ENCODE peak calls at places on chromosomes 5 and 9, in six cellular contexts. R is K562; Y is CD8-positive, alpha-beta memory T cell; B is colonic mucosa; U is pancreas; G is RWPE2. W is an unnamed sample.
A peak's percentile ranks its signal among the peaks of the same experiment; 100 is the strongest.

GRCh38 chr5:16970826-16971225 is 34.7 kb upstream of the MYO10 start:
- DNase-seq in G (peak; percentile 0), U (no peak), Y (no peak), R (no peak), B (no peak), W (no peak)

GRCh38 chr9:90921104-90921503 is 119.5 kb downstream of the SYK start:
- DNase-seq in G (peak; percentile 95), B (no peak), Y (no peak), R (no peak), U (peak; percentile 49), W (peak; percentile 84)

GRCh38 chr5:151496041-151496484 is 48.7 kb downstream of the SLC36A1 start:
- DNase-seq in B (no peak), G (no peak), Y (no peak), U (no peak), R (no peak), W (no peak)

GRCh38 chr9:89309608-89310485 is 1.1 kb upstream of the CKS2 start:
- DNase-seq in R (peak; percentile 41), B (peak; percentile 59), U (no peak), Y (no peak), G (no peak), W (no peak)

GRCh38 chr9:134625361-134626140 is 16.1 kb upstream of the COL5A1 start:
- DNase-seq in U (no peak), Y (no peak), R (no peak), B (no peak), G (peak; percentile 42), W (no peak)

GRCh38 chr5:78467744-78468357 is 107.4 kb downstream of the SCAMP1 start:
- DNase-seq in U (no peak), R (peak; percentile 44), Y (no peak), G (no peak), B (no peak), W (no peak)

GRCh38 chr9:128420060-128420650 is 502 bp upstream of the CERCAM start:
- DNase-seq in U (peak; percentile 65), R (peak; percentile 89), B (peak; percentile 61), Y (peak; percentile 74), G (no peak), W (no peak)

GRCh38 chr5:172830876-172831662 is 3.0 kb upstream of the ERGIC1 start:
- DNase-seq in U (no peak), G (no peak), B (no peak), R (no peak), Y (no peak), W (no peak)

GRCh38 chr5:106459541-106459940 is 1211.2 kb downstream of the EFNA5 start:
- DNase-seq in R (no peak), G (no peak), U (no peak), B (no peak), Y (no peak), W (no peak)

GRCh38 chr9:98575379-98576346 is 133.1 kb downstream of the GABBR2 start:
- DNase-seq in U (no peak), R (peak; percentile 89), B (no peak), Y (no peak), G (peak; percentile 24), W (peak; percentile 50)

GRCh38 chr5:141846031-141846430 is 32.2 kb downstream of the PCDH1 start:
- DNase-seq in B (no peak), R (no peak), G (no peak), U (no peak), Y (no peak), W (no peak)

GRCh38 chr5:107112207-107112606 is 558.5 kb downstream of the EFNA5 start:
- DNase-seq in U (no peak), G (no peak), B (no peak), R (no peak), Y (no peak), W (no peak)

GRCh38 chr5:42951169-42951846 is 88.8 kb downstream of the ANXA2R start:
- DNase-seq in U (no peak), R (no peak), B (peak; percentile 45), G (no peak), Y (peak; percentile 91), W (no peak)

GRCh38 chr9:69421908-69422801 is 97.1 kb downstream of the ENTREP1 start:
- DNase-seq in Y (no peak), U (peak; percentile 22), R (peak; percentile 70), G (no peak), B (peak; percentile 62), W (no peak)

GRCh38 chr5:118224546-118224945 is 763.8 kb downstream of the DTWD2 start:
- DNase-seq in G (no peak), R (no peak), B (no peak), Y (no peak), U (no peak), W (no peak)

GRCh38 chr5:1080414-1080813 is 31.4 kb downstream of the SLC12A7 start:
- DNase-seq in G (no peak), U (no peak), R (no peak), Y (no peak), B (no peak), W (no peak)

GRCh38 chr5:137218896-137219295 is 280.2 kb downstream of the SPOCK1 start:
- DNase-seq in U (no peak), B (no peak), Y (no peak), R (no peak), G (no peak), W (no peak)

GRCh38 chr9:100540327-100540726 is 37.6 kb upstream of the CAVIN4 start:
- DNase-seq in B (no peak), G (no peak), Y (no peak), U (no peak), R (no peak), W (no peak)

DNA sequence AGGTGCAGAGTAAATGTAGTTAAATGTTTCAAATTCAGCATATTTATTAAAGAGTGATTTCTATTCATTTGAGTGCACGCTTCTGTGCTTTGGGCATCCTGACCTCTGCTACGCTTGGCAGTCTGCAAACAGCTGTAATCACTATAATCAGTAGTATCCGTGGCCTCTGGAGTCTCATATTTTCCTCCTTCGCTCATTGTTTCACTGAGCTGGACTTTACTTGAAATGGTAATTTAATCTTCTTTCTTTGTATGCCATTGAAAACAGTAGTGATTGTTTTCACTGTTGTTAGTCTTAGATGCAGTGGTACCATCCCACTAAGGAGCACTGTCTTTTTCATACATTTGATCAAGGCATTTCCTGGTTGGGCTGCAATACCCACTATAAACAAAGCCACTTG is 43.5 kb upstream of the CAVIN4 start:
- DNase-seq in B (no peak), Y (no peak), U (no peak), G (no peak), R (no peak), W (no peak)
- H3K27ac ChIP-seq in B (no peak overlapping the region), Y (no peak overlapping the region), U (no peak overlapping the region), G (no peak overlapping the region), R (no peak overlapping the region), W (no peak overlapping the region)

DNA sequence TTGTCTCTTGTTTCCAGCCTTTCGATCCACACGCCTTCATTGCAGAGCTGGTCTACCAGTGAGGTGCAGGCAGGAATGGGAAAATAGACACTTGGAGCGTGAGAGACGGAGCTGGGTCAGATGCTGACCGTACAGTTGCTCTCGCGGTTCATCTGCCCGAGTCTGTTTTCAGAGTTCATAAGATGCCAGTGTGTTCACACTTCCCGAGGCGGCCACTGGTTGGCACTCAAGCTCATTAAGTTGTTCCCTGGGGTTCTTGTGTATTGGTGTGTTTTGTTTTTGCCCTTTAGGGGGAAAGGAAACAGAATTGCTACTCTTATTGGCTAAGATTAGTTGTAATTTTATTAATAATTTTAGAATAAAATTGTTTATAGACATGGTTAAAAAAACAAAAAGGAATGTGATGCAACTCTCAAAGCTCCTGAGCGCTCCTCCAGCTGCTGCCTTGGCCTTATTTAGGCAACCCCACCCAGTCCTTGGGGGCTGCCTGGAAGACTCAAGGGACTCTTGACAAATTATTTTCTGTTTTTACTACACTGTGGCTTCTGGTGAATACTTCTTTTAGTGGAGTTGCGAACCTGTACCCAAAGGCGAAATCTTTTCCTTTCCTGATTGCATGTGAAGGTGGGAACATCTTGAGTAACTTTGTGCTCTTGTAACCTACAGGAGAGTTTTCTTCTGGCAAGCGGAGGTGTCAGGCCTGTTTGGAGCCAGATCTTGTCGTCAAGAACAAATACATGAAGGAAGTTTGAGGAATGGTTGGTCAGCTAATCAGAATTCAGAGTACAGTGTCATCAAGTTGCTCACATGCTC is 146.1 kb downstream of the MAST4 start:
- DNase-seq in R (no peak), U (peak; percentile 17), Y (no peak), G (no peak), B (peak; percentile 26), W (no peak)
- H3K27ac ChIP-seq in R (no peak overlapping the region), U (peak overlapping the region; percentile 44), Y (no peak overlapping the region), G (no peak overlapping the region), B (no peak overlapping the region), W (no peak overlapping the region)

GRCh38 chr5:176440932-176441706 is 7.1 kb upstream of the FAF2 start:
- DNase-seq in U (no peak), G (no peak), Y (no peak), B (no peak), R (peak; percentile 39), W (no peak)
- H3K27ac ChIP-seq in U (no peak overlapping the region), G (no peak overlapping the region), Y (no peak overlapping the region), B (no peak overlapping the region), R (no peak overlapping the region), W (no peak overlapping the region)

DNA sequence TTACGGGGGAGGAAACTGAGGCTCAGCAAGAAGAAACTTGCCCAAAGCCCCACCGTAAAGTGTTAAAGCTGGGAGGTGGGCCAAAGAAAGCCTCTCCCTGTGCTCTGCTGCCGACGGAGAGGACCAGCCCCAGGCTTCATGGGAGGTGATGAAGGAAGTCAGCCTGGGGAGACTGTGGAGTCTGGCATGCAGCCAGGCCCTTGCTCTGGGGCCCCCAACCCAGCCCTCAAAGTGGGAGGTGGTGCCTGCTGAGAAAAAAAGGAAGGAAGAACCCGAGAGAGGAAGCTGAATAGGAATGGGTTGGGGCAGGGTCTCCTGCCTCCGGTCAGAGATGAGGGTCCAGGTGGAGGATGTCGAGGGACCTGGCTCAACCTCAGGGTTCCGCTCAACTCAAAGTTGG is 3.8 kb downstream of the RNF44 start:
- DNase-seq in U (no peak), Y (no peak), G (no peak), B (no peak), R (no peak), W (no peak)
- H3K27ac ChIP-seq in U (peak overlapping the region; percentile 93), Y (peak overlapping the region; percentile 49), G (peak overlapping the region; percentile 85), B (peak overlapping the region; percentile 97), R (no peak overlapping the region), W (peak overlapping the region; percentile 93)

GRCh38 chr5:143396353-143396940 is 7.0 kb downstream of the NR3C1 start:
- DNase-seq in G (no peak), U (no peak), Y (no peak), B (no peak), R (no peak), W (no peak)

GRCh38 chr5:143390941-143391340 is 12.5 kb downstream of the NR3C1 start:
- DNase-seq in G (no peak), R (no peak), Y (no peak), B (no peak), U (no peak), W (no peak)

GRCh38 chr5:143390258-143390657 is 13.2 kb downstream of the NR3C1 start:
- DNase-seq in B (no peak), G (no peak), U (no peak), Y (no peak), R (no peak), W (no peak)

GRCh38 chr5:143395638-143396352 is 7.7 kb downstream of the NR3C1 start:
- DNase-seq in Y (no peak), R (no peak), B (no peak), U (no peak), G (no peak), W (no peak)

DNA sequence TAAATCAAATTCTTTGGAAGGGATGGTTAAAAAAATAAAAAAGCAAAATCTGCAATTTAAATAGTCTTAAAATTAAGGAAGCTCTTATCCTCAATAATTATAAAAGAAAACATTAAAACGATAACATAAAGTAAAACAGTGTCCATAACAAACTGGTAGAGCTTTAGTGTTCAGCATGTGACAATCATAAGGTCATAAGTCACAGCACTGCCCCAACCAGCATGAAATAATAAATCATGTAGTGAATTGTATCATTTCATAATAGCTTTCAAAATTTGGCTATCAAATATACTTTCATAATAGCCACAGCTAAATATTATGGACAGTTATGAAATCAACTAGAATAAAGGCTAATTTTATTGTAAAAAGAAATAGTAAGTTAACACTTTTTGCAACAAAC is 10.0 kb downstream of the NR3C1 start:
- DNase-seq in U (no peak), R (no peak), Y (no peak), B (no peak), G (no peak), W (no peak)
- H3K27ac ChIP-seq in U (no peak overlapping the region), R (no peak overlapping the region), Y (no peak overlapping the region), B (no peak overlapping the region), G (no peak overlapping the region), W (no peak overlapping the region)

W was measured in epithelial cell of prostate.